ENCODE peak calls at places on chromosomes 16 and 17, in five cellular contexts. One of them, this sample, is unnamed.

GRCh38 chr16:5008311-5008731 is 25.4 kb downstream of the NAGPA start:
- DNase-seq in MM.1S: no peak
- DNase-seq in uterus: no peak
- DNase-seq in lung: no peak
- DNase-seq in dorsolateral prefrontal cortex: no peak
- DNase-seq in this sample: no peak

GRCh38 chr17:14575349-14575966 is 274.6 kb downstream of the HS3ST3B1 start:
- DNase-seq in MM.1S: no peak
- DNase-seq in uterus: no peak
- DNase-seq in lung: no peak
- DNase-seq in dorsolateral prefrontal cortex: no peak
- DNase-seq in this sample: no peak

GRCh38 chr17:29549169-29549935 is 17.5 kb downstream of the ABHD15 start:
- DNase-seq in MM.1S: no peak
- DNase-seq in uterus: no peak
- DNase-seq in lung: no peak
- DNase-seq in dorsolateral prefrontal cortex: no peak
- DNase-seq in this sample: no peak

GRCh38 chr17:81572499-81573030 is 20.4 kb upstream of the FAAP100 start:
- DNase-seq in MM.1S: no peak
- DNase-seq in uterus: no peak
- DNase-seq in lung: no peak
- DNase-seq in dorsolateral prefrontal cortex: peak; percentile 29
- DNase-seq in this sample: no peak

GRCh38 chr16:87395181-87395842 is 3.2 kb downstream of the MAP1LC3B start:
- DNase-seq in MM.1S: no peak
- DNase-seq in uterus: no peak
- DNase-seq in lung: no peak
- DNase-seq in dorsolateral prefrontal cortex: no peak
- DNase-seq in this sample: no peak

GRCh38 chr17:82344175-82344907 is 10.8 kb upstream of the SECTM1 start:
- DNase-seq in MM.1S: no peak
- DNase-seq in uterus: no peak
- DNase-seq in lung: no peak
- DNase-seq in dorsolateral prefrontal cortex: no peak
- DNase-seq in this sample: no peak

GRCh38 chr17:39744075-39744835 is 6.5 kb downstream of the GRB7 start:
- DNase-seq in MM.1S: no peak
- DNase-seq in uterus: no peak
- DNase-seq in lung: no peak
- DNase-seq in dorsolateral prefrontal cortex: no peak
- DNase-seq in this sample: no peak

GRCh38 chr17:38747385-38748328 is 479 bp downstream of the PCGF2 start:
- DNase-seq in MM.1S: no peak
- DNase-seq in uterus: peak; percentile 55
- DNase-seq in lung: no peak
- DNase-seq in dorsolateral prefrontal cortex: no peak
- DNase-seq in this sample: no peak

GRCh38 chr17:36609498-36609862 is 8.1 kb downstream of the MRM1 start:
- DNase-seq in MM.1S: no peak
- DNase-seq in uterus: no peak
- DNase-seq in lung: no peak
- DNase-seq in dorsolateral prefrontal cortex: no peak
- DNase-seq in this sample: no peak
- TF ChIP-seq CTCF in MM.1S: no peak
- TF ChIP-seq CTCF in uterus: no peak
- TF ChIP-seq CTCF in lung: no peak
- TF ChIP-seq CTCF in dorsolateral prefrontal cortex: no peak
- TF ChIP-seq CTCF in this sample: no peak

DNA sequence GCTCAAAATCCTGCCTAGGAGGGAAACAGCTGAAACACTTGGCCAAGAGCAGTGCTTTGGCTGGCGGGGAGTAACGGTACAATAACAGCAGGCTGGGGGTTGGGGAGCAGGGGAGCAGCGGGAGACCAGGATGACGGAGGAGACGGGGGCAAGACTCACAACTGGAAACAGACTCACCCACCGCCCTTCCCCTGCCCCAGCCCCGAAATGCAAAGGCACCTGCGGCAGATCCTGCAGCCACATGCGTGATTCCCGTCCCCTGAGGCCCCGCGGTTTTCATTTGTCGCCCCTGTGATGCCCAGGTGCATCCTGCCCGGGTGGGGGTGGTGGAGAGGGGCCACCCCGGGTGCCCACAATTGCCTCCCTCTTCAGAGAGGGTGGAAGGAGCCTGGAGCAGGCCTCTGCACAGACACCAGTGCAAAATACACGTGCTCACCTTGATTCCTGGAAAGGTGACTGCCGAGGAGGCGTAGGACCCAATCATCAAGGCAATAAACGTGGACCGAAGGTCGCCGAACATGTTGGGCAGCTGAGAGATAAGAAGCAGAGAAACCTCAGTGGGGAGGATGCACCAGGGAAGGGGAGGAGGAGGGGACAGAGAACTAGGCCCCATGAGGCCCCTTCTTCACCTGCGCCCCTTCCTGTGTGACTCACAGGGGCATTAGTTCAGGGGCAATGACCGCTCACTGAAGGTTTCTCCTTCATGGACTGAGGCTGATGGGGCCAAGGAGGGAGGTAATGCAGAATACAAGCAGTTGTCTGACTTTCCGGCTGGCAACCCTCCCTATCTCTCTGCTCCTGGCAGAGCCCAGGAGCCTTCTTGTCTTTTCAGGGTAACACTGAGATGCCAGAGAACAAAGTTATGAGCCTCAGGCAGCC is 30.4 kb upstream of the PITPNA start:
- DNase-seq in MM.1S: peak; percentile 91
- DNase-seq in uterus: no peak
- DNase-seq in lung: no peak
- DNase-seq in dorsolateral prefrontal cortex: no peak
- DNase-seq in this sample: no peak
- H3K4me3 ChIP-seq in MM.1S: peak overlapping the region; percentile 33
- H3K4me3 ChIP-seq in uterus: no peak overlapping the region
- H3K4me3 ChIP-seq in lung: no peak overlapping the region
- H3K4me3 ChIP-seq in dorsolateral prefrontal cortex: no peak overlapping the region
- H3K4me3 ChIP-seq in this sample: no peak overlapping the region

GRCh38 chr16:19521471-19522368 is at the start of gene GDE1:
- DNase-seq in MM.1S: peak; percentile 93
- DNase-seq in uterus: peak; percentile 95
- DNase-seq in lung: peak; percentile 94
- DNase-seq in dorsolateral prefrontal cortex: peak; percentile 99
- DNase-seq in this sample: no peak
- TF ChIP-seq CTCF in MM.1S: peak; percentile 44
- TF ChIP-seq CTCF in uterus: peak; percentile 30
- TF ChIP-seq CTCF in lung: peak; percentile 32
- TF ChIP-seq CTCF in dorsolateral prefrontal cortex: peak; percentile 41
- TF ChIP-seq CTCF in this sample: peak; percentile 28

GRCh38 chr17:53655591-53655990 is 167.1 kb upstream of the KIF2B start:
- DNase-seq in MM.1S: no peak
- DNase-seq in uterus: no peak
- DNase-seq in lung: no peak
- DNase-seq in dorsolateral prefrontal cortex: no peak
- DNase-seq in this sample: peak; percentile 38
- H3K4me3 ChIP-seq in MM.1S: no peak overlapping the region
- H3K4me3 ChIP-seq in uterus: no peak overlapping the region
- H3K4me3 ChIP-seq in lung: no peak overlapping the region
- H3K4me3 ChIP-seq in dorsolateral prefrontal cortex: no peak overlapping the region
- H3K4me3 ChIP-seq in this sample: no peak overlapping the region